ENCODE peak calls at places on chromosomes 16 and 17, in ten cellular contexts. H is WERI-Rb-1, T is left ventricle myocardium inferior, I is HepG2, M is tibial artery, X is thoracic aorta, F is fibroblast of the aortic adventitia, D is PC-3, B is suprapubic skin, O is A549. C is an unnamed sample.

GRCh38 chr16:2819939-2820835 is 3.1 kb downstream of the PRSS21 start:
- DNase-seq in D (no peak), I (no peak), T (no peak), B (peak; percentile 49), X (no peak), H (no peak), F (no peak), O (no peak), M (peak; percentile 24), C (no peak)

GRCh38 chr17:6800422-6801027 is 24.5 kb downstream of the FBXO39 start:
- DNase-seq in X (no peak), I (no peak), F (no peak), D (no peak), H (no peak), O (no peak), M (no peak), T (no peak), B (no peak), C (no peak)

GRCh38 chr17:17423656-17424055 is 53.1 kb upstream of the MED9 start:
- DNase-seq in O (no peak), I (no peak), D (no peak), F (no peak), B (peak; percentile 45), M (peak; percentile 27), X (no peak), H (no peak), T (no peak), C (no peak)

GRCh38 chr17:79628861-79629547 is 18.2 kb upstream of the RBFOX3 start:
- DNase-seq in I (no peak), M (peak; percentile 19), O (no peak), B (peak; percentile 30), D (no peak), X (no peak), H (peak; percentile 5), T (no peak), F (no peak), C (no peak)

GRCh38 chr16:86545927-86546637 is 9.0 kb downstream of the MTHFSD start:
- DNase-seq in F (no peak), B (no peak), D (no peak), H (no peak), X (no peak), O (no peak), I (no peak), M (no peak), T (no peak), C (no peak)

GRCh38 chr16:10982430-10983174 is 38.2 kb downstream of the CLEC16A start:
- DNase-seq in F (no peak), O (no peak), M (no peak), H (no peak), T (no peak), B (no peak), X (no peak), D (no peak), I (no peak), C (no peak)

GRCh38 chr17:3512512-3513171 is 36.8 kb downstream of the ASPA start:
- DNase-seq in F (peak; percentile 81), O (no peak), B (peak; percentile 82), I (no peak), M (no peak), H (no peak), X (no peak), D (no peak), T (peak; percentile 84), C (peak; percentile 36)

GRCh38 chr17:57634713-57635465 is 110.2 kb downstream of the CCDC182 start:
- DNase-seq in M (peak; percentile 31), O (no peak), T (no peak), X (no peak), F (peak; percentile 4), H (no peak), D (no peak), B (no peak), I (no peak), C (no peak)

GRCh38 chr17:1979182-1979980 is 45.8 kb downstream of the RTN4RL1 start:
- DNase-seq in M (no peak), H (no peak), D (no peak), O (no peak), T (no peak), B (no peak), X (no peak), I (no peak), F (no peak), C (no peak)

GRCh38 chr17:42577140-42577531 is 393 bp downstream of the PSMC3IP start:
- DNase-seq in T (no peak), H (no peak), X (no peak), B (no peak), D (peak; percentile 4), M (no peak), O (no peak), I (no peak), F (no peak), C (no peak)

GRCh38 chr16:64898159-64898558 is 223.7 kb downstream of the CDH11 start:
- DNase-seq in M (no peak), O (no peak), D (no peak), H (no peak), B (no peak), F (no peak), X (no peak), I (no peak), T (no peak), C (no peak)

GRCh38 chr17:77083547-77083946 is 57.2 kb upstream of the SEC14L1 start:
- DNase-seq in M (no peak), H (no peak), D (no peak), B (no peak), F (no peak), I (no peak), X (no peak), O (no peak), T (no peak), C (no peak)

GRCh38 chr16:5900046-5900445 is 802.5 kb upstream of the EEF2KMT start:
- DNase-seq in T (no peak), M (no peak), F (no peak), I (no peak), D (no peak), H (no peak), X (no peak), B (no peak), O (no peak), C (no peak)

GRCh38 chr16:535446-536405 is 8.2 kb downstream of the CAPN15 start:
- DNase-seq in O (peak; percentile 58), T (no peak), F (peak; percentile 70), X (no peak), H (no peak), I (no peak), D (peak; percentile 84), M (no peak), B (no peak), C (no peak)

GRCh38 chr17:70187383-70187782 is 18.1 kb downstream of the KCNJ2 start:
- DNase-seq in F (peak; percentile 28), D (peak; percentile 54), X (no peak), I (no peak), M (no peak), H (no peak), T (no peak), B (no peak), O (no peak), C (no peak)

GRCh38 chr17:65099941-65100315 is 37.2 kb upstream of the RGS9 start:
- DNase-seq in O (peak; percentile 84), H (no peak), I (peak; percentile 29), T (peak; percentile 48), M (no peak), X (peak; percentile 27), D (peak; percentile 94), F (peak; percentile 85), B (peak; percentile 90), C (no peak)
- TF ChIP-seq CTCF in O (no peak), H (no peak), I (no peak), T (no peak), M (no peak), X (no peak), D (no peak), F (no peak), B (no peak), C (no peak)

GRCh38 chr17:8888704-8889302 is 21.3 kb upstream of the PIK3R6 start:
- DNase-seq in D (no peak), T (no peak), F (no peak), M (no peak), O (no peak), X (no peak), H (no peak), B (no peak), I (no peak), C (no peak)

GRCh38 chr17:8890671-8891070 is 23.2 kb upstream of the PIK3R6 start:
- DNase-seq in H (no peak), O (no peak), B (no peak), I (no peak), X (no peak), D (no peak), T (no peak), M (no peak), F (no peak), C (no peak)

GRCh38 chr17:8889458-8890210 is 22.2 kb upstream of the PIK3R6 start:
- DNase-seq in D (no peak), M (no peak), F (no peak), I (no peak), B (no peak), H (no peak), O (no peak), T (no peak), X (no peak), C (no peak)

GRCh38 chr17:8885968-8886674 is 18.6 kb upstream of the PIK3R6 start:
- DNase-seq in D (no peak), M (no peak), T (no peak), B (peak; percentile 57), X (no peak), I (no peak), H (no peak), O (no peak), F (no peak), C (no peak)

GRCh38 chr17:8887834-8888703 is 20.6 kb upstream of the PIK3R6 start:
- DNase-seq in X (no peak), H (peak; percentile 94), O (peak; percentile 84), T (peak; percentile 52), D (peak; percentile 58), B (peak; percentile 40), I (peak; percentile 39), M (no peak), F (no peak), C (no peak)
- TF ChIP-seq CTCF in X (no peak), H (peak; percentile 87), O (peak; percentile 65), T (peak; percentile 60), D (peak; percentile 60), B (no peak), I (peak; percentile 78), M (no peak), F (no peak), C (peak; percentile 32)

GRCh38 chr17:72462814-72463213 is 342.0 kb downstream of the SOX9 start:
- DNase-seq in M (no peak), I (no peak), H (no peak), B (no peak), O (peak; percentile 55), D (peak; percentile 85), F (no peak), X (no peak), T (no peak), C (no peak)
- TF ChIP-seq CTCF in M (no peak), I (no peak), H (no peak), B (no peak), O (no peak), D (no peak), F (no peak), X (no peak), T (no peak), C (no peak)

DNA sequence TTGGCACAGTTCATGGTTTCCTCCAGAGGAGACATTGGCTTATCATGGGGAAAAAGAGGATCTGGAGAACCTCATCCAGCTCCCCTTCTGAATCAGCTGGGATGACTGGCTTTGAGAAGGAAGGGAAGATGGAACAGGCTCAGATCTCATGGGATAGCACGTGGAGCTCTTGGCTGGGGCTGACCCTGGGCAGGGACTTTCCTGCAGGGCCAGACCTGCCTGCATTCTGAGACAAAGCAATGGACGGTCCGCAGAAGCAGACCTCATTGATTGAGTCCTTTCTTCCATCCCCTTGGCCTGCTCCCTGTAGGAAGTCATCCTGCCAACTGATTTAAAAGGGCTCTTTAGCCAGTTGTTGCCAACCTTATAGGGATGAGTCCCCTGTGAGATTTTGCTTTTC is 26.2 kb downstream of the PLCD3 start:
- DNase-seq in T (no peak), D (no peak), H (no peak), B (no peak), I (no peak), X (no peak), F (no peak), O (no peak), M (no peak), C (no peak)
- TF ChIP-seq CTCF in T (no peak), D (no peak), H (no peak), B (no peak), I (no peak), X (no peak), F (no peak), O (no peak), M (no peak), C (no peak)